ENCODE peak calls at places on chromosomes 5 and 9, in ten cellular contexts. B, N, S, A, C, P, U, Q, E and H are unnamed samples.

GRCh38 chr5:132943362-132944022 is 19.9 kb downstream of the AFF4 start:
- DNase-seq in B (no peak), N (no peak), S (no peak), A (no peak), C (no peak), P (no peak), U (no peak), Q (no peak), E (no peak), H (no peak)

GRCh38 chr9:81292056-81292805 is 397.1 kb downstream of the TLE1 start:
- DNase-seq in B (no peak), N (no peak), S (no peak), A (peak), C (peak), P (no peak), U (no peak), Q (no peak), E (no peak), H (no peak)

GRCh38 chr5:80191991-80192398 is 63.9 kb downstream of the SERINC5 start:
- DNase-seq in B (no peak), N (no peak), S (peak), A (peak), C (peak), P (no peak), U (no peak), Q (no peak), E (no peak), H (no peak)

GRCh38 chr5:94983861-94984535 is 300.9 kb downstream of the MCTP1 start:
- DNase-seq in B (peak), N (peak), S (no peak), A (no peak), C (no peak), P (no peak), U (no peak), Q (peak), E (no peak), H (no peak)

GRCh38 chr9:111036068-111036789 is 2.0 kb downstream of the LPAR1 start:
- DNase-seq in B (no peak), N (peak), S (peak), A (peak), C (peak), P (peak), U (no peak), Q (no peak), E (no peak), H (no peak)

GRCh38 chr5:32600057-32600622 is 14.8 kb downstream of the SUB1 start:
- DNase-seq in B (peak), N (peak), S (no peak), A (no peak), C (no peak), P (no peak), U (no peak), Q (peak), E (no peak), H (no peak)

GRCh38 chr5:143376911-143377838 is 26.3 kb downstream of the NR3C1 start:
- DNase-seq in B (no peak), N (peak), S (no peak), A (peak), C (peak), P (no peak), U (no peak), Q (peak), E (no peak), H (no peak)

GRCh38 chr5:25435882-25436281 is 791.1 kb upstream of the CDH10 start:
- DNase-seq in B (no peak), N (no peak), S (no peak), A (no peak), C (no peak), P (no peak), U (no peak), Q (no peak), E (no peak), H (no peak)

GRCh38 chr5:95284512-95285405 is at the start of gene MCTP1:
- DNase-seq in B (no peak), N (no peak), S (no peak), A (peak), C (peak), P (no peak), U (no peak), Q (peak), E (no peak), H (no peak)

GRCh38 chr5:158384535-158385421 is 525.8 kb upstream of the CLINT1 start:
- DNase-seq in B (peak), N (peak), S (no peak), A (no peak), C (no peak), P (no peak), U (no peak), Q (peak), E (no peak), H (no peak)

GRCh38 chr5:10724799-10725507 is 36.1 kb downstream of the DAP start:
- DNase-seq in B (peak), N (peak), S (peak), A (no peak), C (no peak), P (peak), U (no peak), Q (peak), E (no peak), H (no peak)
- TF ChIP-seq CTCF in B (peak), N (peak), S (peak), A (peak), C (peak), P (no peak), U (no peak), Q (peak), E (peak), H (no peak)

GRCh38 chr9:114096041-114096511 is 3.0 kb downstream of the KIF12 start:
- DNase-seq in B (no peak), N (no peak), S (no peak), A (peak), C (peak), P (no peak), U (no peak), Q (no peak), E (peak), H (no peak)
- TF ChIP-seq CTCF in B (no peak), N (peak), S (no peak), A (peak), C (peak), P (no peak), U (no peak), Q (no peak), E (peak), H (no peak)

DNA sequence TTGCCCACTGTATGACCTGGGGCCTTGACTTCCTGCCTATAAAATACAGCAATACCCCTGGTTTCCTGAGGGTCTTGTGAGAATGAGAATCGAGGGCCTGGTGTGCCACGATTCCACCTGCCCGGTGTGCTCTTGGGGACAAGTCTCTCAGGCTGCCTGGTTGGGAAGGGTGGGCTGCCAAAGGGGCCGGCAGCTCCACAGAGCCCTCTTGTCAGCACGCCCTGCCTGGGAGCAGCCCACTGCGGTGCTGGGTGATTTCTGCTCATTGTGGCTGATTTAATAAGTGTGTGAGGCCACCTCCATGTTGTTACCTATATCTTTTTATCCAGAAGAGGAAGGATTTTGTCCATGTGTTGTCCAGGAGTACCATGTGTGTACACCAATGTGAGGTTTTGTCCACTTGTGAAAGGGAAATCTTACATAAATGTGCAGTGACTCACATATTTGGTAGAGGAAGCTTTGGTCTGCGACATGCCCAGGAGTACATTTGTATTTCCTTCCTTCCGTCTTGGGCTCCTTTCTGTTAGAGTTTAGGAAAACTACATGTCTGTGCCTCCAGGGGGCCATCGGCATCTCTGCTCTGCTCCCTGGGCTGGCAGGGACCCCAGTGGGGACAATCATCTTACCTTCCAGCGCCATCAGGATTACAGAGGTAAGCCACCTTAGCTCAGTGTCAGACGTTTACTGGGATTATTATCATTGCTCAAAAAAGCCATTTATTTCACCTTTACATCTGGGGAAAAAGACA is 108.6 kb downstream of the PHF2 start:
- DNase-seq in B (no peak), N (no peak), S (no peak), A (peak), C (peak), P (no peak), U (peak), Q (no peak), E (no peak), H (no peak)
- TF ChIP-seq CTCF in B (peak), N (peak), S (no peak), A (peak), C (peak), P (no peak), U (no peak), Q (peak), E (peak), H (no peak)

GRCh38 chr5:102154291-102154690 is 141.8 kb downstream of the SLCO4C1 start:
- DNase-seq in B (no peak), N (no peak), S (no peak), A (no peak), C (no peak), P (no peak), U (no peak), Q (no peak), E (no peak), H (no peak)

GRCh38 chr5:102152906-102153787 is 142.9 kb downstream of the SLCO4C1 start:
- DNase-seq in B (no peak), N (no peak), S (no peak), A (no peak), C (peak), P (no peak), U (no peak), Q (peak), E (no peak), H (no peak)
- TF ChIP-seq CTCF in B (no peak), N (peak), S (no peak), A (peak), C (peak), P (no peak), U (no peak), Q (peak), E (peak), H (peak)

GRCh38 chr5:161535762-161536161 is 10.8 kb downstream of the GABRB2 start:
- DNase-seq in B (no peak), N (no peak), S (no peak), A (no peak), C (peak), P (no peak), U (no peak), Q (peak), E (no peak), H (no peak)
- TF ChIP-seq CTCF in B (no peak), N (no peak), S (no peak), A (peak), C (peak), P (no peak), U (no peak), Q (peak), E (no peak), H (no peak)

DNA sequence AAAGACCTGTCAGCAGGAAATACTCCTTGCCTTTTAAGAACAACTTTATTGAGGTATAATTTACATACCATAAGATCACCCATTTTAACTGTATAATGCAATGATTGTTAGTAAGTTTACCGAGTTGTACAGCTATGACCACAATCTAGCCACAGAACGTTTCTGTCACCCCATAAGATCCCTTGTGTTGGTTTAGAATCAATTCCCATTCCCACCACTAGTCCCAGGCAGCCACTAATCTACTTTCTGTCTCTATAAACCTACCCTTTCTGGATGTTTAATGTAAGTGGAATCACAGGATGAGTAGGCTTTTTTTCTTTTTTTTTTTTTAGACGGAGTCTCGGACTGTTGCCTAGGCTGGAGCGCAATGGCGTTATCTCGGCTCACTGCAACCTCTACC is 4.4 kb downstream of the GPR107 start:
- DNase-seq in B (no peak), N (no peak), S (no peak), A (no peak), C (no peak), P (no peak), U (no peak), Q (no peak), E (no peak), H (no peak)
- TF ChIP-seq CTCF in B (peak), N (peak), S (no peak), A (peak), C (peak), P (no peak), U (no peak), Q (peak), E (peak), H (no peak)

DNA sequence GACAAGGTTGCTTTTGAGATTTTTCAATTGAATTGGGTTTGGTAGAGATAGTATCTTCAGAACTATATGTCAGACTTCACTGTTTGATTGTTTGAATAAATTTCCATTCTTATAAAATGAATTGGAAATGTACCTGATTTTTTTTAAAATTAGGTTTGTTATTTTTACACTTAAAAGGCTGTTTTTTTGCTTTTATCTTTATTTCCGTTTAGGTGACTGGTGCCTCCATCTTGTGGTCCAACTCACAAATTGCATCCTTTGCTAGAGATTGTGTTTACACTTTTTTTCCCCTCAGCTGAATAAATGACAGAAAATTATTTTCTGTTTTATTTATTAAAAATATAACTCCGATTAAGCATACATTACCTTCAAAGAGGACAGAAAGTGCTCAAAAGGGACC is 15.6 kb downstream of the NDUFAF2 start:
- DNase-seq in B (no peak), N (peak), S (no peak), A (no peak), C (no peak), P (no peak), U (no peak), Q (peak), E (no peak), H (no peak)
- TF ChIP-seq CTCF in B (peak), N (peak), S (no peak), A (peak), C (peak), P (no peak), U (no peak), Q (peak), E (peak), H (peak)

GRCh38 chr5:126741361-126741760 is 35.6 kb upstream of the LMNB1 start:
- DNase-seq in B (no peak), N (no peak), S (no peak), A (no peak), C (peak), P (no peak), U (no peak), Q (no peak), E (no peak), H (no peak)
- TF ChIP-seq CTCF in B (no peak), N (no peak), S (no peak), A (peak), C (peak), P (no peak), U (no peak), Q (no peak), E (no peak), H (no peak)

GRCh38 chr9:128103589-128103962 is 24.0 kb downstream of the PTGES2 start:
- DNase-seq in B (no peak), N (no peak), S (peak), A (peak), C (peak), P (no peak), U (no peak), Q (no peak), E (no peak), H (no peak)
- TF ChIP-seq CTCF in B (no peak), N (peak), S (no peak), A (peak), C (peak), P (no peak), U (no peak), Q (peak), E (peak), H (no peak)